ENCODE peak calls at places on chromosomes 5 and 9, in four cellular contexts. V is lung, L is pancreas, I is body of pancreas. G is an unnamed sample.

GRCh38 chr9:100088202-100088601 is 10.6 kb downstream of the ERP44 start:
- DNase-seq in V (no peak), L (no peak), I (no peak), G (no peak)

GRCh38 chr9:87336914-87337333 is 160.7 kb upstream of the DAPK1 start:
- DNase-seq in V (no peak), L (peak; percentile 54), I (peak; percentile 60), G (no peak)

GRCh38 chr5:50967388-50968039 is 301.1 kb downstream of the PARP8 start:
- DNase-seq in V (no peak), L (peak; percentile 33), I (no peak), G (no peak)

GRCh38 chr5:139700711-139701693 is 52.9 kb downstream of the CXXC5 start:
- DNase-seq in V (no peak), L (peak; percentile 54), I (no peak), G (no peak)

GRCh38 chr9:123003467-123003866 is 30.0 kb upstream of the GPR21 start:
- DNase-seq in V (no peak), L (no peak), I (no peak), G (no peak)

GRCh38 chr5:126430631-126431030 is 7.4 kb downstream of the GRAMD2B start:
- DNase-seq in V (no peak), L (no peak), I (no peak), G (no peak)

GRCh38 chr5:17154211-17154996 is 63.0 kb upstream of the BASP1 start:
- DNase-seq in V (no peak), L (no peak), I (no peak), G (no peak)

GRCh38 chr5:159965031-159965837 is 43.7 kb upstream of the TTC1 start:
- DNase-seq in V (peak; percentile 47), L (no peak), I (peak; percentile 24), G (no peak)

GRCh38 chr9:21331676-21332402 is 3.4 kb downstream of the KLHL9 start:
- DNase-seq in V (no peak), L (no peak), I (no peak), G (no peak)

GRCh38 chr5:68251386-68251785 is 35.8 kb downstream of the PIK3R1 start:
- DNase-seq in V (no peak), L (no peak), I (no peak), G (no peak)

GRCh38 chr5:91499943-91500531 is 116.9 kb upstream of the ARRDC3 start:
- DNase-seq in V (no peak), L (no peak), I (no peak), G (no peak)

GRCh38 chr9:108057421-108058136 is 568.0 kb upstream of the KLF4 start:
- DNase-seq in V (peak; percentile 36), L (no peak), I (no peak), G (no peak)

GRCh38 chr5:55141945-55142690 is 17.9 kb upstream of the GPX8 start:
- DNase-seq in V (no peak), L (no peak), I (no peak), G (no peak)

GRCh38 chr5:135398160-135398854 is 724 bp downstream of the MACROH2A1 start:
- DNase-seq in V (no peak), L (no peak), I (peak; percentile 34), G (no peak)

GRCh38 chr9:125558453-125559084 is 148.4 kb downstream of the MAPKAP1 start:
- DNase-seq in V (peak; percentile 46), L (peak; percentile 53), I (peak; percentile 65), G (no peak)

GRCh38 chr9:101601904-101602765 is 7.4 kb upstream of the PPP3R2 start:
- DNase-seq in V (no peak), L (no peak), I (no peak), G (no peak)

GRCh38 chr9:8732367-8733075 is 932.9 kb upstream of the DMAC1 start:
- DNase-seq in V (no peak), L (no peak), I (no peak), G (no peak)

GRCh38 chr5:77073667-77074066 is 13.4 kb downstream of the ZBED3 start:
- DNase-seq in V (no peak), L (no peak), I (no peak), G (no peak)

GRCh38 chr9:95305770-95306492 is 11.6 kb downstream of the FANCC start:
- DNase-seq in V (no peak), L (no peak), I (no peak), G (no peak)

GRCh38 chr9:81559741-81560140 is 129.6 kb downstream of the TLE1 start:
- DNase-seq in V (no peak), L (no peak), I (no peak), G (no peak)

GRCh38 chr5:174343826-174344225 is 298.3 kb downstream of the NSG2 start:
- DNase-seq in V (no peak), L (no peak), I (no peak), G (no peak)

GRCh38 chr9:107316795-107317661 is 33.9 kb downstream of the RAD23B start:
- DNase-seq in V (no peak), L (no peak), I (no peak), G (no peak)

GRCh38 chr5:181246276-181247050 is 2.8 kb upstream of the RACK1 start:
- DNase-seq in V (peak; percentile 92), L (peak; percentile 87), I (peak; percentile 92), G (peak; percentile 76)

GRCh38 chr9:33393581-33393980 is 8.8 kb downstream of the AQP7 start:
- DNase-seq in V (peak; percentile 43), L (no peak), I (peak; percentile 31), G (no peak)

GRCh38 chr5:145449794-145450193 is 385.3 kb downstream of the PRELID2 start:
- DNase-seq in V (no peak), L (no peak), I (no peak), G (no peak)

GRCh38 chr9:113690055-113690740 is 185.9 kb upstream of the ZNF618 start:
- DNase-seq in V (no peak), L (no peak), I (no peak), G (no peak)

GRCh38 chr5:96734871-96735325 is 72.7 kb downstream of the CAST start:
- DNase-seq in V (no peak), L (no peak), I (no peak), G (no peak)

GRCh38 chr9:115775669-115776068 is 377.9 kb upstream of the PAPPA start:
- DNase-seq in V (no peak), L (no peak), I (no peak), G (no peak)

GRCh38 chr5:171337207-171337562 is 28.1 kb downstream of the TLX3 start:
- DNase-seq in V (no peak), L (no peak), I (no peak), G (no peak)
- H3K4me3 ChIP-seq in V (no peak overlapping the region), L (no peak overlapping the region), I (no peak overlapping the region), G (peak overlapping the region; percentile 52)

GRCh38 chr5:80057121-80057520 is 22.0 kb downstream of the THBS4 start:
- DNase-seq in V (no peak), L (no peak), I (no peak), G (no peak)
- H3K27ac ChIP-seq in V (no peak overlapping the region), L (no peak overlapping the region), I (no peak overlapping the region), G (no peak overlapping the region)

GRCh38 chr5:28947865-28948264 is 1909.5 kb upstream of the CDH9 start:
- DNase-seq in V (no peak), L (no peak), I (no peak), G (no peak)
- TF ChIP-seq CTCF in V (no peak), L (no peak), I (no peak), G (no peak)

DNA sequence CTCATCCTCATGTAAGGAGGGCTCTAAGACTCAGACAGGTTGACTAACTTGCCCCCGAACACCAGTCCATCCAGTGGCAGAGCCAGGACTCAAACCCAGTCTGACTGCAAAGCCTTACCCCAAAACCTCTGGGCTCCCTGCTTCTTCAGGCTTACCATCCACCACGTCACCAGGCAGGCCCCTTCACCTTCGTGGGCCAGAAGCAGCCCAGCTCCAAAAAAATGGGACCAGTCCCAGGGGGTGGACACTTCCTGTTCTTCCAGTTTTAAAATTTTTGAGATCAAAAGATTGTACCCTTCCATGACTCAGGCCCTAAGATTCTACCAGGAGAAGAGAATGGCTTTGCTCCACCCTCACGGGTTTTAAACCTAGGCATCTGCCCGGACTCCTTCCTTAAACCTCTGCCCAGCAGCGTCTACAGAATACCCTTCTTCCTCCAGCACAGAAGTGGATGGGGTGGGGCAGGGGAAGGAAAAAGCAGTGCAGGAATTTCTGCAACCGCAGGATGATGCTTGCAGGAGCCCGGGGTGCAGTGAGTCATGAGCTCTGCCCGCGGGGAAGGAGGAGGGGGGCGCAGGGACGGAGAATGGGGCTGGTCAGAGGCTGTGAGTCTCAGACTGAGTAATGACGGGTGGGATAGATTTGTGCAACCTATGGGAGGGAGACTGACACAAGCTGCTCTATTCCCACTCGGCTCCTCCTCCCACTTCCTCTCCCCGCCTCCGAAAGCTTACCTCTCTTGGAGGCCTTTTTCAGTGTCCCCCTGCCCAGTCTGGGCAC is 50.4 kb upstream of the STXBP1 start:
- DNase-seq in V (peak; percentile 93), L (peak; percentile 69), I (peak; percentile 64), G (no peak)
- H3K4me3 ChIP-seq in V (no peak overlapping the region), L (no peak overlapping the region), I (no peak overlapping the region), G (no peak overlapping the region)

DNA sequence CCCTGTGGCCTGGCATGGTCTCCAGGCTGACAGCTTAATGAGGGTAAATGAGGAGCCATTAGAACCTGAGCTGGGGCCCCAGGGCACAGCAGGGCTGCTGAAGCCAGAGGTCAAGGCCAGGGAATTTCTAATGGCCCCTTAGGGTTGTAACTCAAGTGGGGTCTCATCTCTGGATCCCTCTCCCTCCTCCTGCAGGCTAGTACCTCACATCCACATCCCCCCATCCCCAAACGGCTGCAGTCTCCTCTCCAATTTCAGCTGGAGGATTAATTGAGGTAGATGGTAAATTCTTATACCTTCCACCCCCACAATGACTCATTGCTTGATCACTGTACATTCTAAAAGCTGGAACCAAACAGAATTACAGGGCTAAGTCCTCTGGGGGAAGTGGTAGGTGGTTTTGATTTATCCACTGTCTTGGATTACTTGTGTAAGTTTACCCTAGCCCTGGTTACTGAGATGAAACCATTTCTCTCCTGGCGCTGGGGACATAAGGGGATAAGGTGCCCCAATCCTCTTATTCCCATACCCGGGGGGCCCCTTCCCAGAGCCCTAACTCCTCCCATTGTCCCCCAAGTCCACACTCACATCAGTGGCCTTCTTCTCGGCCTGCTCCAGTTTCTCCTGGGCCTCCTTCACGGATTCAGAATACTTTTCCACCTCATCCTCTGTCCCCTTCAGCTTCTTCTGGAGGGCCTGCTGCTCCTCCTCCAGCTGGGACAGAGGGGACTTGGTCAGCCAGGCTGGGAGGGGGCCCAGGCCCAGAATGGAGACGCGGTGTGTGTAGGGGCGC is 971 bp downstream of the TPM2 start:
- DNase-seq in V (no peak), L (no peak), I (no peak), G (no peak)
- H3K27ac ChIP-seq in V (peak overlapping the region; percentile 72), L (no peak overlapping the region), I (no peak overlapping the region), G (peak overlapping the region; percentile 78)